ENCODE peak calls at places on chromosomes 13 and 19, in ten cellular contexts. V, W, G, T, K, S, A, Z, I and H are unnamed samples.

GRCh38 chr13:25973085-25973484 is 78.7 kb downstream of the SHISA2 start:
- DNase-seq in A (no peak), T (no peak), V (no peak), S (no peak), G (no peak), W (no peak), K (no peak), I (no peak), Z (no peak), H (peak; percentile 62)

GRCh38 chr19:23254141-23254910 is 4.1 kb upstream of the ZNF724 start:
- DNase-seq in A (no peak), W (no peak), K (no peak), I (no peak), Z (no peak), S (no peak), V (no peak), G (no peak), T (no peak), H (no peak)

GRCh38 chr19:3324405-3324856 is 42.0 kb upstream of the NFIC start:
- DNase-seq in S (no peak), K (peak; percentile 45), V (peak; percentile 41), Z (peak; percentile 79), G (no peak), W (peak; percentile 57), I (no peak), A (no peak), T (peak; percentile 60), H (no peak)

GRCh38 chr19:34365463-34366401 is 736 bp downstream of the GPI start:
- DNase-seq in S (no peak), K (peak; percentile 45), T (peak; percentile 35), A (no peak), V (no peak), G (peak; percentile 56), Z (peak; percentile 26), W (peak; percentile 17), I (peak; percentile 35), H (no peak)

GRCh38 chr13:65613004-65613403 is 1617.1 kb downstream of the PCDH9 start:
- DNase-seq in S (no peak), V (no peak), Z (no peak), A (no peak), W (no peak), I (no peak), T (peak; percentile 3), G (no peak), K (no peak), H (no peak)

GRCh38 chr13:40190656-40191100 is 475.8 kb downstream of the FOXO1 start:
- DNase-seq in V (peak; percentile 89), I (peak; percentile 51), W (peak; percentile 60), K (peak; percentile 83), S (no peak), G (peak; percentile 88), A (no peak), Z (peak; percentile 57), T (peak; percentile 19), H (no peak)

GRCh38 chr19:24062222-24062621 is 24.8 kb upstream of the ZNF254 start:
- DNase-seq in K (peak; percentile 37), S (no peak), T (no peak), V (no peak), W (peak; percentile 6), G (no peak), I (no peak), A (no peak), Z (no peak), H (no peak)

GRCh38 chr19:802888-803561 is 5.8 kb downstream of the PTBP1 start:
- DNase-seq in Z (no peak), W (no peak), V (no peak), A (no peak), I (no peak), T (no peak), G (peak; percentile 53), K (no peak), S (no peak), H (no peak)

GRCh38 chr19:12939292-12939606 is 840 bp downstream of the CALR start:
- DNase-seq in W (peak; percentile 63), S (no peak), V (peak; percentile 43), Z (peak; percentile 45), G (peak; percentile 50), I (peak; percentile 36), T (peak; percentile 63), K (peak; percentile 76), A (no peak), H (no peak)

GRCh38 chr19:23470873-23471555 is 75.7 kb upstream of the ZNF91 start:
- DNase-seq in K (no peak), I (no peak), V (no peak), T (no peak), A (no peak), Z (no peak), S (no peak), W (no peak), G (no peak), H (no peak)

GRCh38 chr13:39531646-39532045 is 71.3 kb downstream of the LHFPL6 start:
- DNase-seq in S (no peak), Z (no peak), G (no peak), W (no peak), T (peak; percentile 7), I (no peak), A (no peak), V (no peak), K (peak; percentile 63), H (no peak)

GRCh38 chr13:34738251-34739170 is 203.6 kb upstream of the NBEA start:
- DNase-seq in V (no peak), T (no peak), K (no peak), I (no peak), A (no peak), S (no peak), Z (no peak), W (no peak), G (no peak), H (no peak)

GRCh38 chr13:72097568-72097967 is 230.6 kb upstream of the DACH1 start:
- DNase-seq in T (no peak), W (no peak), V (no peak), Z (no peak), A (no peak), S (no peak), K (no peak), G (no peak), I (no peak), H (no peak)

GRCh38 chr13:46675016-46675415 is 121.9 kb downstream of the ESD start:
- DNase-seq in V (no peak), G (no peak), S (no peak), W (no peak), A (peak; percentile 93), T (no peak), I (no peak), K (peak; percentile 54), Z (no peak), H (no peak)

GRCh38 chr19:11587973-11588631 is 9.2 kb upstream of the ZNF627 start:
- DNase-seq in A (no peak), S (no peak), W (no peak), V (no peak), G (no peak), T (no peak), K (no peak), I (no peak), Z (no peak), H (no peak)

GRCh38 chr19:50067575-50067974 is 41.8 kb downstream of the ZNF473 start:
- DNase-seq in G (no peak), W (no peak), K (no peak), I (no peak), T (no peak), V (no peak), A (no peak), Z (no peak), S (no peak), H (no peak)

GRCh38 chr13:52161193-52161646 is 1.8 kb upstream of the NEK3 start:
- DNase-seq in Z (no peak), G (no peak), W (no peak), K (no peak), S (no peak), I (no peak), A (no peak), V (no peak), T (no peak), H (no peak)

GRCh38 chr13:37475966-37476365 is 122.6 kb downstream of the POSTN start:
- DNase-seq in V (no peak), T (no peak), G (no peak), S (no peak), W (no peak), K (no peak), Z (no peak), I (no peak), A (no peak), H (no peak)

GRCh38 chr13:102774210-102774560 is 599 bp upstream of the TEX30 start:
- DNase-seq in I (no peak), A (no peak), S (no peak), T (no peak), Z (peak; percentile 27), V (no peak), K (no peak), G (no peak), W (no peak), H (no peak)

GRCh38 chr13:29396446-29396845 is 199.0 kb downstream of the SLC7A1 start:
- DNase-seq in I (no peak), S (no peak), W (no peak), Z (no peak), T (no peak), K (no peak), G (no peak), A (no peak), V (no peak), H (no peak)

GRCh38 chr13:109281823-109282239 is 504.6 kb downstream of the IRS2 start:
- DNase-seq in A (peak; percentile 46), G (no peak), I (no peak), T (no peak), S (no peak), Z (no peak), W (no peak), V (no peak), K (no peak), H (peak; percentile 63)

GRCh38 chr19:31099470-31100190 is 249.6 kb downstream of the TSHZ3 start:
- DNase-seq in I (no peak), A (no peak), S (no peak), Z (no peak), K (peak; percentile 34), V (no peak), W (no peak), G (no peak), T (no peak), H (no peak)

GRCh38 chr19:56341948-56342347 is 27.3 kb upstream of the ZSCAN5A start:
- DNase-seq in T (no peak), S (no peak), W (no peak), I (no peak), G (no peak), A (no peak), V (no peak), K (peak; percentile 10), Z (no peak), H (no peak)

GRCh38 chr19:45473366-45474190 is 5.8 kb downstream of the FOSB start:
- DNase-seq in G (peak; percentile 34), K (no peak), W (no peak), S (no peak), V (no peak), T (no peak), I (no peak), A (no peak), Z (no peak), H (no peak)

GRCh38 chr19:23415034-23415433 is 19.8 kb upstream of the ZNF91 start:
- DNase-seq in V (no peak), G (peak; percentile 8), K (no peak), A (no peak), I (no peak), W (no peak), T (no peak), Z (no peak), S (no peak), H (no peak)

GRCh38 chr13:98653471-98653985 is 76.6 kb upstream of the STK24 start:
- DNase-seq in G (peak; percentile 87), A (peak; percentile 65), Z (peak; percentile 73), K (peak; percentile 73), T (peak; percentile 70), V (peak; percentile 72), W (peak; percentile 83), S (peak; percentile 44), I (peak; percentile 74), H (peak; percentile 47)